ENCODE peak calls at places on chromosomes 16 and 17, in nine cellular contexts. V is activated CD8-positive, alpha-beta memory T cell treated with anti-CD3 and anti-CD28 coated beads for 24 hours; S is NCI-H748 treated with DMSO at 0.1 percent for 48 hours; A is activated T-helper 1 cell treated with anti-CD3 and anti-CD28 coated beads, Interleukin-12 subunit alpha, Interleukin-12 subunit beta, Interleukin-2, Interleukin-4 antibody, amounts not matched to agents 30 ng/mL and 10 ng/mL and 1 ng/mL, durations not matched to agents 14 hours and 24 hours and 36 hours; X is DMS79 treated with DMSO at 0.1 percent for 48 hours; G is right atrium auricular region; K is HuH-7.5; H is stimulated activated CD4-positive, alpha-beta T cell treated with anti-CD3 and anti-CD28 coated beads, Interleukin-2, amount 100 ng/mL, for 24 hours; U is prostate gland. M is an unnamed sample.

GRCh38 chr17:61468263-61468907 is 16.2 kb downstream of the TBX4 start:
- DNase-seq in K (no peak), A (no peak), S (no peak), X (no peak), G (no peak), U (no peak), H (no peak), V (no peak), M (no peak)

GRCh38 chr17:47690121-47690520 is 3.8 kb upstream of the TBKBP1 start:
- DNase-seq in G (no peak), K (no peak), A (no peak), V (no peak), U (no peak), X (no peak), S (no peak), H (no peak), M (no peak)

GRCh38 chr17:81092518-81093095 is 57.7 kb downstream of the BAIAP2 start:
- DNase-seq in K (no peak), S (no peak), V (no peak), A (no peak), U (no peak), X (no peak), H (no peak), G (no peak), M (no peak)

GRCh38 chr16:86625029-86625428 is 46.7 kb downstream of the FOXL1 start:
- DNase-seq in U (peak; percentile 79), A (no peak), G (no peak), H (no peak), S (no peak), V (no peak), K (no peak), X (no peak), M (no peak)

GRCh38 chr16:86519649-86520316 is 9.5 kb downstream of the FOXF1 start:
- DNase-seq in H (peak; percentile 68), A (peak; percentile 47), U (peak; percentile 32), G (no peak), S (no peak), X (peak; percentile 37), V (peak; percentile 81), K (peak; percentile 96), M (no peak)

GRCh38 chr17:36152639-36153120 is 23.8 kb downstream of the TBC1D3B start:
- DNase-seq in H (no peak), V (no peak), U (no peak), X (no peak), S (no peak), A (no peak), G (no peak), K (no peak), M (no peak)

GRCh38 chr16:2609827-2610470 is 72.1 kb downstream of the PDPK1 start:
- DNase-seq in A (no peak), S (no peak), G (no peak), X (no peak), K (no peak), V (no peak), U (no peak), H (no peak), M (no peak)

GRCh38 chr16:22898874-22899348 is 84.9 kb downstream of the HS3ST2 start:
- DNase-seq in U (peak; percentile 43), A (peak; percentile 32), K (peak; percentile 13), X (peak; percentile 45), S (peak; percentile 30), H (peak; percentile 62), V (peak; percentile 72), G (peak; percentile 68), M (no peak)

GRCh38 chr17:42408076-42408475 is 15.0 kb downstream of the CAVIN1 start:
- DNase-seq in K (no peak), H (no peak), G (no peak), X (no peak), A (no peak), U (no peak), V (no peak), S (no peak), M (no peak)

M was measured in vagina.